ENCODE peak calls at places on chromosomes 7 and 10, in four cellular contexts. T is tibial nerve, V is heart left ventricle, C is A549. D is an unnamed sample.

GRCh38 chr7:98991141-98991540 is 112.8 kb downstream of the TRRAP start:
- DNase-seq in V (no peak), C (no peak), T (no peak), D (no peak)

GRCh38 chr10:49679480-49679893 is at the start of gene C10orf53:
- DNase-seq in T (no peak), C (no peak), V (peak; percentile 34), D (no peak)

GRCh38 chr10:124012991-124013390 is 80.4 kb downstream of the CHST15 start:
- DNase-seq in T (no peak), V (no peak), C (no peak), D (no peak)

GRCh38 chr7:20216637-20217036 is 547 bp downstream of the MACC1 start:
- DNase-seq in C (no peak), T (no peak), V (no peak), D (no peak)

GRCh38 chr7:906776-907157 is 30.4 kb downstream of the GET4 start:
- DNase-seq in V (no peak), C (no peak), T (no peak), D (no peak)

GRCh38 chr7:70583965-70584883 is 547.7 kb upstream of the GALNT17 start:
- DNase-seq in V (no peak), C (no peak), T (no peak), D (no peak)

GRCh38 chr7:134757938-134758337 is 21.5 kb upstream of the CALD1 start:
- DNase-seq in V (no peak), T (no peak), C (no peak), D (no peak)

GRCh38 chr7:105876964-105877601 is 684 bp upstream of the ATXN7L1 start:
- DNase-seq in V (peak; percentile 45), T (no peak), C (peak; percentile 52), D (peak; percentile 12)

GRCh38 chr7:151091003-151091402 is 4.7 kb downstream of the AGAP3 start:
- DNase-seq in V (no peak), T (no peak), C (no peak), D (no peak)

GRCh38 chr10:113704637-113705343 is 25.1 kb downstream of the CASP7 start:
- DNase-seq in V (no peak), C (peak; percentile 20), T (no peak), D (no peak)

GRCh38 chr10:113706623-113707022 is 26.9 kb downstream of the CASP7 start:
- DNase-seq in C (no peak), T (no peak), V (no peak), D (no peak)

GRCh38 chr10:113708640-113709039 is 28.9 kb downstream of the CASP7 start:
- DNase-seq in C (no peak), T (no peak), V (no peak), D (no peak)

GRCh38 chr10:113709221-113709838 is 29.6 kb downstream of the CASP7 start:
- DNase-seq in C (no peak), T (no peak), V (no peak), D (no peak)

GRCh38 chr10:113705344-113705878 is 25.7 kb downstream of the CASP7 start:
- DNase-seq in C (no peak), T (no peak), V (no peak), D (no peak)
- TF ChIP-seq CTCF in C (no peak), T (no peak), V (no peak), D (no peak)

GRCh38 chr10:58334817-58335305 is at the start of gene UBE2D1:
- DNase-seq in V (peak; percentile 94), T (peak; percentile 75), C (peak; percentile 77), D (no peak)
- TF ChIP-seq CTCF in V (no peak), T (no peak), C (no peak), D (no peak)

GRCh38 chr7:53596230-53596629 is 560.8 kb downstream of the POM121L12 start:
- DNase-seq in T (no peak), C (no peak), V (no peak), D (peak; percentile 37)
- TF ChIP-seq CTCF in T (no peak), C (no peak), V (no peak), D (peak; percentile 48)

GRCh38 chr10:71963351-71963755 is 842 bp upstream of the CHST3 start:
- DNase-seq in C (no peak), T (peak; percentile 42), V (peak; percentile 68), D (no peak)

GRCh38 chr10:71962915-71963314 is 1.3 kb upstream of the CHST3 start:
- DNase-seq in C (no peak), T (no peak), V (no peak), D (no peak)

GRCh38 chr10:71964669-71965515 is 697 bp downstream of the CHST3 start:
- DNase-seq in C (peak; percentile 40), V (peak; percentile 77), T (no peak), D (no peak)

GRCh38 chr10:71965623-71966022 is 1.4 kb downstream of the CHST3 start:
- DNase-seq in V (no peak), C (no peak), T (no peak), D (no peak)

DNA sequence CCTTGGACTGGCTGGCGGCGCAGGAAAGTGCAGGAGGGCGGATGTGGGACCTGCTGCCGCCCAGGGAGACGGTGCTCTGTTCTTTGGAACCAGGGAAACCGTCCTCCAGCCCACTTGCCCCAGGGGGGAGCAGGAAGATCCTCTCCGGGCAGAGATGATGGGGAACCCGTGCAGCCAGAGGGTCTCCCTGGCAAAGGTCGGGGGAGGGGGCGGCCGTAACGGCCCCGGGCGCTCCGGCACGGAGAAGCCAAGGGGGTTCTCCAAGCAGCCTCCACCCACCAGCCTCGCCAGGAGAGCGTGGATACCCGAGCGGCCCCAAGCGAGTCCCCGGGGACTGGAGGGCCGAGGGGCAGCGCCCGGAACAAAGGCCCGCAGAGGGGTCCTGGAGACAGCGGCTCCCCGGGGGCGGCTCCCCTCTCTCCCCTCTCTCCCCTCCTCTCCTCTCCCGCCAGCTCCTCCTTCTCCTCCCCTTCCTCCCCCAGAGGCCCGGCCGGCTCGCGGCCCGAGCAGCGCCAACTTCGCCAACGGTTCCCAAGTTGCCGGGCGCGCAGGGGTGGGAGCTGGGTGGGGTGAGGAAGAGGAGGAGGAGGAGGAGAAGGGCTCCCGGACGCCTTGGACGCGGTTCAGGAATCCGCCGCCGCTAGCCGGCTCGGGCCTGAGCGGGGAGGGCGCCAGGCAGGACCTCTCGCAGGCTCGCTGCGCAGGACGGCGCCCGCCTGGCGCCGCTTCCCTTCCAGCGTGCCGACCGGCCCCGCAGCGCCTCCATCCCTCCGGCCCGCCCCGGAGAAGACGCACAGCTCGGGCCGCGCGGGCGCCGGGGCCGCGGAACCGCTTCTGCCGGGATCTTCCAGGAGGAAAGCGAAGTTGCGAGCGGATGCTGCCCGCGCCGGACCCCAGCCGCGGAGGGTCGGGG is at the start of gene CHST3:
- DNase-seq in V (peak; percentile 88), T (peak; percentile 46), C (no peak), D (no peak)
- TF ChIP-seq CTCF in V (peak; percentile 6), T (no peak), C (peak; percentile 11), D (no peak)

GRCh38 chr10:125961743-125962142 is 65.4 kb downstream of the FANK1 start:
- DNase-seq in V (no peak), T (no peak), C (no peak), D (no peak)
- TF ChIP-seq CTCF in V (no peak), T (no peak), C (no peak), D (no peak)